ENCODE peak calls at places on chromosomes 11 and 22, in eight cellular contexts. One of them, this sample, is unnamed.

GRCh38 chr11:91104237-91104636 is 881.4 kb upstream of the CHORDC1 start:
- DNase-seq in stimulated activated naive B cell treated with anti-CD40 and anti-IgM and Interleukin-4, amounts not matched to agents 10 μg/mL and 1 μg/mL and 100 μg/mL, for 72 hours: no peak
- DNase-seq in effector CD4-positive, alpha-beta T cell: no peak
- DNase-seq in AG08396: peak; percentile 3
- DNase-seq in AG04450: peak; percentile 29
- DNase-seq in adipocyte: peak; percentile 84
- DNase-seq in activated T-helper 1 cell treated with anti-CD3 and anti-CD28 coated beads, Interleukin-12 subunit alpha, Interleukin-12 subunit beta, Interleukin-2, Interleukin-4 antibody, amounts not matched to agents 30 ng/mL and 10 ng/mL and 1 ng/mL, durations not matched to agents 14 hours and 24 hours and 36 hours: no peak
- DNase-seq in body of pancreas: no peak
- DNase-seq in this sample: no peak

GRCh38 chr11:19889531-19889930 is 176.9 kb downstream of the NAV2 start:
- DNase-seq in effector CD4-positive, alpha-beta T cell: no peak
- DNase-seq in body of pancreas: no peak
- DNase-seq in AG04450: no peak
- DNase-seq in adipocyte: no peak
- DNase-seq in AG08396: no peak
- DNase-seq in activated T-helper 1 cell treated with anti-CD3 and anti-CD28 coated beads, Interleukin-12 subunit alpha, Interleukin-12 subunit beta, Interleukin-2, Interleukin-4 antibody, amounts not matched to agents 30 ng/mL and 10 ng/mL and 1 ng/mL, durations not matched to agents 14 hours and 24 hours and 36 hours: no peak
- DNase-seq in stimulated activated naive B cell treated with anti-CD40 and anti-IgM and Interleukin-4, amounts not matched to agents 10 μg/mL and 1 μg/mL and 100 μg/mL, for 72 hours: no peak
- DNase-seq in this sample: no peak

GRCh38 chr11:66013762-66014100 is 1.9 kb downstream of the CST6 start:
- DNase-seq in stimulated activated naive B cell treated with anti-CD40 and anti-IgM and Interleukin-4, amounts not matched to agents 10 μg/mL and 1 μg/mL and 100 μg/mL, for 72 hours: no peak
- DNase-seq in AG04450: no peak
- DNase-seq in adipocyte: no peak
- DNase-seq in body of pancreas: no peak
- DNase-seq in AG08396: no peak
- DNase-seq in effector CD4-positive, alpha-beta T cell: no peak
- DNase-seq in activated T-helper 1 cell treated with anti-CD3 and anti-CD28 coated beads, Interleukin-12 subunit alpha, Interleukin-12 subunit beta, Interleukin-2, Interleukin-4 antibody, amounts not matched to agents 30 ng/mL and 10 ng/mL and 1 ng/mL, durations not matched to agents 14 hours and 24 hours and 36 hours: no peak
- DNase-seq in this sample: no peak

GRCh38 chr11:108218455-108218854 is 4.0 kb downstream of the NPAT start:
- DNase-seq in stimulated activated naive B cell treated with anti-CD40 and anti-IgM and Interleukin-4, amounts not matched to agents 10 μg/mL and 1 μg/mL and 100 μg/mL, for 72 hours: no peak
- DNase-seq in activated T-helper 1 cell treated with anti-CD3 and anti-CD28 coated beads, Interleukin-12 subunit alpha, Interleukin-12 subunit beta, Interleukin-2, Interleukin-4 antibody, amounts not matched to agents 30 ng/mL and 10 ng/mL and 1 ng/mL, durations not matched to agents 14 hours and 24 hours and 36 hours: no peak
- DNase-seq in adipocyte: peak; percentile 16
- DNase-seq in body of pancreas: no peak
- DNase-seq in effector CD4-positive, alpha-beta T cell: no peak
- DNase-seq in AG04450: no peak
- DNase-seq in AG08396: no peak
- DNase-seq in this sample: no peak

GRCh38 chr11:9053631-9054030 is 37.8 kb downstream of the SCUBE2 start:
- DNase-seq in stimulated activated naive B cell treated with anti-CD40 and anti-IgM and Interleukin-4, amounts not matched to agents 10 μg/mL and 1 μg/mL and 100 μg/mL, for 72 hours: no peak
- DNase-seq in body of pancreas: no peak
- DNase-seq in effector CD4-positive, alpha-beta T cell: no peak
- DNase-seq in adipocyte: no peak
- DNase-seq in AG08396: peak; percentile 47
- DNase-seq in activated T-helper 1 cell treated with anti-CD3 and anti-CD28 coated beads, Interleukin-12 subunit alpha, Interleukin-12 subunit beta, Interleukin-2, Interleukin-4 antibody, amounts not matched to agents 30 ng/mL and 10 ng/mL and 1 ng/mL, durations not matched to agents 14 hours and 24 hours and 36 hours: no peak
- DNase-seq in AG04450: peak; percentile 6
- DNase-seq in this sample: no peak

GRCh38 chr11:114228401-114229061 is 67.7 kb upstream of the NNMT start:
- DNase-seq in effector CD4-positive, alpha-beta T cell: no peak
- DNase-seq in adipocyte: no peak
- DNase-seq in AG04450: no peak
- DNase-seq in stimulated activated naive B cell treated with anti-CD40 and anti-IgM and Interleukin-4, amounts not matched to agents 10 μg/mL and 1 μg/mL and 100 μg/mL, for 72 hours: no peak
- DNase-seq in body of pancreas: no peak
- DNase-seq in AG08396: no peak
- DNase-seq in activated T-helper 1 cell treated with anti-CD3 and anti-CD28 coated beads, Interleukin-12 subunit alpha, Interleukin-12 subunit beta, Interleukin-2, Interleukin-4 antibody, amounts not matched to agents 30 ng/mL and 10 ng/mL and 1 ng/mL, durations not matched to agents 14 hours and 24 hours and 36 hours: no peak
- DNase-seq in this sample: no peak

GRCh38 chr11:90204832-90205646 is 17.8 kb downstream of the CHORDC1 start:
- DNase-seq in AG08396: peak; percentile 23
- DNase-seq in body of pancreas: peak; percentile 12
- DNase-seq in activated T-helper 1 cell treated with anti-CD3 and anti-CD28 coated beads, Interleukin-12 subunit alpha, Interleukin-12 subunit beta, Interleukin-2, Interleukin-4 antibody, amounts not matched to agents 30 ng/mL and 10 ng/mL and 1 ng/mL, durations not matched to agents 14 hours and 24 hours and 36 hours: no peak
- DNase-seq in adipocyte: peak; percentile 83
- DNase-seq in AG04450: peak; percentile 23
- DNase-seq in stimulated activated naive B cell treated with anti-CD40 and anti-IgM and Interleukin-4, amounts not matched to agents 10 μg/mL and 1 μg/mL and 100 μg/mL, for 72 hours: no peak
- DNase-seq in effector CD4-positive, alpha-beta T cell: no peak
- DNase-seq in this sample: peak; percentile 54

GRCh38 chr22:47084226-47084625 is 321.8 kb downstream of the TBC1D22A start:
- DNase-seq in adipocyte: no peak
- DNase-seq in activated T-helper 1 cell treated with anti-CD3 and anti-CD28 coated beads, Interleukin-12 subunit alpha, Interleukin-12 subunit beta, Interleukin-2, Interleukin-4 antibody, amounts not matched to agents 30 ng/mL and 10 ng/mL and 1 ng/mL, durations not matched to agents 14 hours and 24 hours and 36 hours: no peak
- DNase-seq in body of pancreas: no peak
- DNase-seq in AG08396: no peak
- DNase-seq in stimulated activated naive B cell treated with anti-CD40 and anti-IgM and Interleukin-4, amounts not matched to agents 10 μg/mL and 1 μg/mL and 100 μg/mL, for 72 hours: no peak
- DNase-seq in AG04450: no peak
- DNase-seq in effector CD4-positive, alpha-beta T cell: no peak
- DNase-seq in this sample: no peak

GRCh38 chr11:16194566-16194965 is 161.8 kb downstream of the SOX6 start:
- DNase-seq in effector CD4-positive, alpha-beta T cell: no peak
- DNase-seq in body of pancreas: peak; percentile 6
- DNase-seq in stimulated activated naive B cell treated with anti-CD40 and anti-IgM and Interleukin-4, amounts not matched to agents 10 μg/mL and 1 μg/mL and 100 μg/mL, for 72 hours: no peak
- DNase-seq in adipocyte: peak; percentile 19
- DNase-seq in AG08396: no peak
- DNase-seq in AG04450: no peak
- DNase-seq in activated T-helper 1 cell treated with anti-CD3 and anti-CD28 coated beads, Interleukin-12 subunit alpha, Interleukin-12 subunit beta, Interleukin-2, Interleukin-4 antibody, amounts not matched to agents 30 ng/mL and 10 ng/mL and 1 ng/mL, durations not matched to agents 14 hours and 24 hours and 36 hours: no peak
- DNase-seq in this sample: no peak

GRCh38 chr11:34098813-34099212 is 6.6 kb upstream of the NAT10 start:
- DNase-seq in adipocyte: no peak
- DNase-seq in activated T-helper 1 cell treated with anti-CD3 and anti-CD28 coated beads, Interleukin-12 subunit alpha, Interleukin-12 subunit beta, Interleukin-2, Interleukin-4 antibody, amounts not matched to agents 30 ng/mL and 10 ng/mL and 1 ng/mL, durations not matched to agents 14 hours and 24 hours and 36 hours: no peak
- DNase-seq in stimulated activated naive B cell treated with anti-CD40 and anti-IgM and Interleukin-4, amounts not matched to agents 10 μg/mL and 1 μg/mL and 100 μg/mL, for 72 hours: no peak
- DNase-seq in body of pancreas: no peak
- DNase-seq in AG08396: no peak
- DNase-seq in effector CD4-positive, alpha-beta T cell: no peak
- DNase-seq in AG04450: no peak
- DNase-seq in this sample: no peak